ENCODE peak calls at places on chromosomes 7 and 10, in seven cellular contexts. X is GM23338, Z is MM.1S, Y is IMR-90, T is astrocyte, W is fibroblast of lung, B is SK-N-SH. R is an unnamed sample.
A peak's percentile ranks its signal among the peaks of the same experiment; 100 is the strongest.

GRCh38 chr7:129110575-129111376 is 33.7 kb upstream of the TSPAN33 start:
- DNase-seq in X (peak; percentile 73), T (no peak), Z (peak; percentile 71), Y (no peak), B (peak; percentile 32), W (no peak), R (peak; percentile 60)

GRCh38 chr7:47941136-47941844 is 7.0 kb downstream of the PKD1L1 start:
- DNase-seq in T (peak; percentile 89), X (no peak), Z (no peak), B (no peak), W (peak; percentile 62), Y (peak; percentile 71), R (no peak)

GRCh38 chr7:81604075-81604807 is 165.6 kb downstream of the HGF start:
- DNase-seq in B (no peak), T (peak; percentile 99), W (peak; percentile 96), Y (peak; percentile 99), Z (no peak), X (no peak), R (no peak)

GRCh38 chr7:146115665-146116451 is 743 bp upstream of the CNTNAP2 start:
- DNase-seq in Y (no peak), T (peak; percentile 32), Z (peak; percentile 89), W (peak; percentile 67), B (peak; percentile 86), X (peak; percentile 93), R (peak; percentile 86)

GRCh38 chr7:2681954-2682799 is 5.8 kb upstream of the AMZ1 start:
- DNase-seq in T (no peak), Z (no peak), B (no peak), X (no peak), W (no peak), Y (no peak), R (no peak)

GRCh38 chr7:100951888-100952560 is 2.7 kb downstream of the MUC3A start:
- DNase-seq in B (no peak), W (no peak), X (no peak), Y (no peak), T (no peak), Z (no peak), R (no peak)

GRCh38 chr7:74216361-74216761 is 6.6 kb downstream of the LAT2 start:
- DNase-seq in Y (no peak), W (no peak), Z (no peak), T (no peak), B (no peak), X (no peak), R (no peak)

GRCh38 chr7:113118074-113118959 is at the start of gene SMIM30:
- DNase-seq in X (peak; percentile 96), Z (peak; percentile 94), T (peak; percentile 76), W (peak; percentile 87), B (peak; percentile 85), Y (peak; percentile 84), R (peak; percentile 96)

GRCh38 chr7:74266191-74266963 is 12.2 kb upstream of the RFC2 start:
- DNase-seq in T (no peak), W (no peak), Y (no peak), Z (no peak), B (no peak), X (no peak), R (no peak)

GRCh38 chr10:1963341-1963740 is 226.0 kb upstream of the ADARB2 start:
- DNase-seq in T (no peak), B (no peak), Z (no peak), X (no peak), Y (no peak), W (no peak), R (no peak)

GRCh38 chr10:33238643-33239042 is 95.8 kb downstream of the NRP1 start:
- DNase-seq in T (peak; percentile 96), X (no peak), W (peak; percentile 66), Z (no peak), B (no peak), Y (peak; percentile 96), R (no peak)

GRCh38 chr7:67019562-67020390 is 23.1 kb downstream of the TYW1 start:
- DNase-seq in Y (peak; percentile 45), B (peak; percentile 36), T (peak; percentile 12), X (no peak), Z (no peak), W (no peak), R (no peak)

GRCh38 chr7:56121440-56121839 is 5.2 kb upstream of the NUPR2 start:
- DNase-seq in B (no peak), Y (no peak), T (no peak), Z (no peak), X (no peak), W (no peak), R (no peak)

GRCh38 chr7:124692420-124692819 is 73.2 kb downstream of the GPR37 start:
- DNase-seq in Z (no peak), B (no peak), Y (peak; percentile 22), W (peak; percentile 63), X (no peak), T (peak; percentile 28), R (no peak)

GRCh38 chr7:130667593-130668257 is 823 bp downstream of the COPG2 start:
- DNase-seq in W (peak; percentile 9), Z (peak; percentile 12), T (no peak), B (peak; percentile 50), Y (peak; percentile 1), X (peak; percentile 31), R (peak; percentile 18)

GRCh38 chr10:88288621-88289059 is 294.5 kb downstream of the RNLS start:
- DNase-seq in Y (no peak), X (no peak), W (no peak), B (peak; percentile 5), T (peak; percentile 47), Z (no peak), R (no peak)

GRCh38 chr10:123613346-123613850 is 52.8 kb upstream of the GPR26 start:
- DNase-seq in B (no peak), W (no peak), T (no peak), X (no peak), Y (no peak), Z (no peak), R (no peak)

GRCh38 chr10:112991888-112992491 is 41.9 kb downstream of the TCF7L2 start:
- DNase-seq in T (no peak), X (no peak), B (no peak), Z (no peak), Y (no peak), W (no peak), R (no peak)

GRCh38 chr7:116150588-116150987 is 59.8 kb upstream of the TES start:
- DNase-seq in Y (peak; percentile 56), X (no peak), T (no peak), B (no peak), Z (peak; percentile 67), W (peak; percentile 57), R (no peak)

GRCh38 chr10:24463683-24464426 is 254.9 kb downstream of the KIAA1217 start:
- DNase-seq in Z (peak; percentile 68), T (peak; percentile 97), W (peak; percentile 94), Y (peak; percentile 98), X (no peak), B (no peak), R (peak; percentile 66)

GRCh38 chr7:131652934-131653333 is 96.5 kb upstream of the PODXL start:
- DNase-seq in Y (no peak), Z (no peak), X (peak; percentile 23), B (no peak), W (no peak), T (no peak), R (peak; percentile 60)

GRCh38 chr7:2525931-2526630 is 6.5 kb downstream of the LFNG start:
- DNase-seq in X (peak; percentile 42), Y (no peak), Z (no peak), T (no peak), B (no peak), W (no peak), R (no peak)

GRCh38 chr7:30765359-30765758 is 5.9 kb upstream of the MINDY4 start:
- DNase-seq in T (no peak), Z (no peak), Y (no peak), X (no peak), B (no peak), W (no peak), R (no peak)

GRCh38 chr7:42350801-42351200 is 113.8 kb upstream of the GLI3 start:
- DNase-seq in Z (no peak), W (peak; percentile 62), T (peak; percentile 63), B (no peak), Y (no peak), X (no peak), R (no peak)

GRCh38 chr10:4018054-4018511 is 233.1 kb upstream of the KLF6 start:
- DNase-seq in X (no peak), Y (no peak), Z (no peak), B (no peak), T (no peak), W (no peak), R (no peak)

GRCh38 chr7:80147543-80148376 is 13.1 kb downstream of the GNAI1 start:
- DNase-seq in W (peak; percentile 93), B (no peak), Z (no peak), X (no peak), Y (peak; percentile 87), T (peak; percentile 91), R (no peak)
- H3K27ac ChIP-seq in W (peak overlapping the region; percentile 86), B (peak overlapping the region; percentile 89), Z (no peak overlapping the region), X (no peak overlapping the region), Y (peak overlapping the region; percentile 79), T (peak overlapping the region; percentile 35), R (peak overlapping the region; percentile 56)

DNA sequence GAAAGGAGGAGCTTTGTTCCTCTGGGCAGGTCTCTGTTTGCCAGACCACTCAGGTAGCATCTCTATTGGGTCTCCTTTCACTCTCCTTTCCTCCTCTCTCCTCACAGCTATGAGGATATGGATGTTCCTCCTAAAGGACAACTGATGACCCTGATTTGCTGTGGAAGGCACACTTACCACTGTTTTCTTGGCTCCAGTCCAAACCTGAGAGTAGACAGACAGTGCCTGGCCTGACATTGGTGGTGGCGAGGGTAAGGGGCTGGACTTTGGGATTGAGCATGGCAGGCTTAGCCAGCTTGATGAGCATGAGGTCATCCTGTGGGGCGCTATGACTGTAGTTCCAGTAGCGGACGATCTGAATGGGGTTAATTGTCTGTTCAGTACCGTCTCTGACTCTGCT is 3.6 kb downstream of the PRSS37 start:
- DNase-seq in B (no peak), Y (no peak), X (no peak), W (no peak), T (no peak), Z (no peak), R (no peak)
- H2AFZ ChIP-seq in B (no peak overlapping the region), Y (no peak overlapping the region), X (no peak overlapping the region), W (no peak overlapping the region), T (no peak overlapping the region), Z (no peak overlapping the region), R (no peak overlapping the region)

GRCh38 chr7:151125459-151125834 is 39.2 kb downstream of the AGAP3 start:
- DNase-seq in Y (no peak), B (no peak), X (peak; percentile 88), Z (no peak), T (no peak), W (peak; percentile 37), R (peak; percentile 50)

GRCh38 chr7:151124205-151124880 is 38.1 kb downstream of the AGAP3 start:
- DNase-seq in W (no peak), B (no peak), Y (no peak), T (no peak), X (no peak), Z (no peak), R (no peak)

GRCh38 chr7:151124899-151125399 is 38.7 kb downstream of the AGAP3 start:
- DNase-seq in W (no peak), Y (no peak), Z (no peak), T (no peak), B (no peak), X (no peak), R (no peak)

GRCh38 chr7:151126500-151127137 is 40.3 kb downstream of the AGAP3 start:
- DNase-seq in Z (no peak), T (no peak), B (no peak), W (no peak), X (peak; percentile 41), Y (no peak), R (no peak)

GRCh38 chr7:151125835-151126481 is 39.7 kb downstream of the AGAP3 start:
- DNase-seq in Z (no peak), Y (no peak), X (peak; percentile 78), B (no peak), W (peak; percentile 15), T (no peak), R (peak; percentile 50)
- H3K4me2 ChIP-seq in Z (no peak overlapping the region), Y (no peak overlapping the region), X (peak overlapping the region; percentile 88), B (no peak overlapping the region), W (peak overlapping the region; percentile 90), T (peak overlapping the region; percentile 91), R (peak overlapping the region; percentile 96)

GRCh38 chr10:75596930-75597629 is 165.7 kb downstream of the LRMDA start:
- DNase-seq in B (no peak), W (no peak), Y (no peak), Z (no peak), T (no peak), X (no peak), R (no peak)
- H3K27ac ChIP-seq in B (no peak overlapping the region), W (no peak overlapping the region), Y (no peak overlapping the region), Z (no peak overlapping the region), T (no peak overlapping the region), X (no peak overlapping the region), R (no peak overlapping the region)